ENCODE peak calls at places on chromosomes 13 and 19, in six cellular contexts. One of them, this sample, is unnamed. For H3K36me3 and H3K27me3, the result is how much of the 10 kb centered on the place peaks cover.

GRCh38 chr13:114339779-114340534 is 25.7 kb downstream of the CHAMP1 start:
- DNase-seq in neuronal stem cell: no peak
- DNase-seq in bronchial epithelial cell: peak
- DNase-seq in thoracic aorta: no peak
- DNase-seq in iPS DF 6.9: no peak
- DNase-seq in body of pancreas: peak
- DNase-seq in this sample: no peak

GRCh38 chr13:92270990-92271389 is 872.6 kb downstream of the GPC5 start:
- DNase-seq in neuronal stem cell: no peak
- DNase-seq in bronchial epithelial cell: no peak
- DNase-seq in thoracic aorta: no peak
- DNase-seq in iPS DF 6.9: no peak
- DNase-seq in body of pancreas: no peak
- DNase-seq in this sample: no peak

GRCh38 chr13:112693831-112694497 is 4.1 kb downstream of the ATP11A start:
- DNase-seq in neuronal stem cell: no peak
- DNase-seq in bronchial epithelial cell: peak
- DNase-seq in thoracic aorta: no peak
- DNase-seq in iPS DF 6.9: no peak
- DNase-seq in body of pancreas: peak
- DNase-seq in this sample: no peak

GRCh38 chr13:40692946-40693345 is 26.5 kb upstream of the FOXO1 start:
- DNase-seq in neuronal stem cell: no peak
- DNase-seq in bronchial epithelial cell: peak
- DNase-seq in thoracic aorta: no peak
- DNase-seq in iPS DF 6.9: no peak
- DNase-seq in body of pancreas: no peak
- DNase-seq in this sample: no peak

GRCh38 chr13:36850790-36851438 is 31.9 kb downstream of the RFXAP start:
- DNase-seq in neuronal stem cell: no peak
- DNase-seq in bronchial epithelial cell: no peak
- DNase-seq in thoracic aorta: no peak
- DNase-seq in iPS DF 6.9: no peak
- DNase-seq in body of pancreas: no peak
- DNase-seq in this sample: no peak

GRCh38 chr13:48156466-48156865 is 61.6 kb upstream of the MED4 start:
- DNase-seq in neuronal stem cell: no peak
- DNase-seq in bronchial epithelial cell: peak
- DNase-seq in thoracic aorta: no peak
- DNase-seq in iPS DF 6.9: no peak
- DNase-seq in body of pancreas: peak
- DNase-seq in this sample: no peak

GRCh38 chr19:17281391-17282304 is at the start of gene ANKLE1:
- DNase-seq in neuronal stem cell: no peak
- DNase-seq in bronchial epithelial cell: no peak
- DNase-seq in thoracic aorta: no peak
- DNase-seq in iPS DF 6.9: no peak
- DNase-seq in body of pancreas: no peak
- DNase-seq in this sample: peak

GRCh38 chr13:113337556-113337955 is 26.4 kb downstream of the GRTP1 start:
- DNase-seq in neuronal stem cell: no peak
- DNase-seq in bronchial epithelial cell: no peak
- DNase-seq in thoracic aorta: no peak
- DNase-seq in iPS DF 6.9: peak
- DNase-seq in body of pancreas: no peak
- DNase-seq in this sample: no peak

GRCh38 chr19:6521718-6522646 is 8.8 kb upstream of the TNFSF9 start:
- DNase-seq in neuronal stem cell: no peak
- DNase-seq in bronchial epithelial cell: no peak
- DNase-seq in thoracic aorta: no peak
- DNase-seq in iPS DF 6.9: no peak
- DNase-seq in body of pancreas: peak
- DNase-seq in this sample: peak

GRCh38 chr13:102779426-102780159 is 6.0 kb upstream of the TEX30 start:
- DNase-seq in neuronal stem cell: no peak
- DNase-seq in bronchial epithelial cell: no peak
- DNase-seq in thoracic aorta: no peak
- DNase-seq in iPS DF 6.9: no peak
- DNase-seq in body of pancreas: no peak
- DNase-seq in this sample: peak

GRCh38 chr13:65783383-65783782 is 1446.8 kb downstream of the PCDH9 start:
- DNase-seq in neuronal stem cell: no peak
- DNase-seq in bronchial epithelial cell: no peak
- DNase-seq in thoracic aorta: no peak
- DNase-seq in iPS DF 6.9: no peak
- DNase-seq in body of pancreas: no peak
- DNase-seq in this sample: no peak
- H3K36me3 ChIP-seq in neuronal stem cell: under half
- H3K36me3 ChIP-seq in bronchial epithelial cell: under half
- H3K36me3 ChIP-seq in thoracic aorta: under half
- H3K36me3 ChIP-seq in iPS DF 6.9: under half
- H3K36me3 ChIP-seq in body of pancreas: under half
- H3K36me3 ChIP-seq in this sample: under half

GRCh38 chr19:41912899-41913475 is 15.3 kb downstream of the ERFL start:
- DNase-seq in neuronal stem cell: no peak
- DNase-seq in bronchial epithelial cell: no peak
- DNase-seq in thoracic aorta: no peak
- DNase-seq in iPS DF 6.9: no peak
- DNase-seq in body of pancreas: no peak
- DNase-seq in this sample: no peak

GRCh38 chr19:41911889-41912731 is 16.1 kb downstream of the ERFL start:
- DNase-seq in neuronal stem cell: no peak
- DNase-seq in bronchial epithelial cell: no peak
- DNase-seq in thoracic aorta: no peak
- DNase-seq in iPS DF 6.9: no peak
- DNase-seq in body of pancreas: no peak
- DNase-seq in this sample: no peak

GRCh38 chr19:41910240-41910991 is 17.8 kb downstream of the ERFL start:
- DNase-seq in neuronal stem cell: no peak
- DNase-seq in bronchial epithelial cell: no peak
- DNase-seq in thoracic aorta: no peak
- DNase-seq in iPS DF 6.9: no peak
- DNase-seq in body of pancreas: no peak
- DNase-seq in this sample: no peak

GRCh38 chr19:41909706-41910105 is 18.5 kb downstream of the ERFL start:
- DNase-seq in neuronal stem cell: no peak
- DNase-seq in bronchial epithelial cell: no peak
- DNase-seq in thoracic aorta: no peak
- DNase-seq in iPS DF 6.9: no peak
- DNase-seq in body of pancreas: no peak
- DNase-seq in this sample: no peak

GRCh38 chr19:41910992-41911888 is 17.0 kb downstream of the ERFL start:
- DNase-seq in neuronal stem cell: no peak
- DNase-seq in bronchial epithelial cell: no peak
- DNase-seq in thoracic aorta: no peak
- DNase-seq in iPS DF 6.9: no peak
- DNase-seq in body of pancreas: no peak
- DNase-seq in this sample: no peak
- H3K27me3 ChIP-seq in neuronal stem cell: half or more
- H3K27me3 ChIP-seq in bronchial epithelial cell: under half
- H3K27me3 ChIP-seq in thoracic aorta: under half
- H3K27me3 ChIP-seq in iPS DF 6.9: half or more
- H3K27me3 ChIP-seq in body of pancreas: under half
- H3K27me3 ChIP-seq in this sample: under half

DNA sequence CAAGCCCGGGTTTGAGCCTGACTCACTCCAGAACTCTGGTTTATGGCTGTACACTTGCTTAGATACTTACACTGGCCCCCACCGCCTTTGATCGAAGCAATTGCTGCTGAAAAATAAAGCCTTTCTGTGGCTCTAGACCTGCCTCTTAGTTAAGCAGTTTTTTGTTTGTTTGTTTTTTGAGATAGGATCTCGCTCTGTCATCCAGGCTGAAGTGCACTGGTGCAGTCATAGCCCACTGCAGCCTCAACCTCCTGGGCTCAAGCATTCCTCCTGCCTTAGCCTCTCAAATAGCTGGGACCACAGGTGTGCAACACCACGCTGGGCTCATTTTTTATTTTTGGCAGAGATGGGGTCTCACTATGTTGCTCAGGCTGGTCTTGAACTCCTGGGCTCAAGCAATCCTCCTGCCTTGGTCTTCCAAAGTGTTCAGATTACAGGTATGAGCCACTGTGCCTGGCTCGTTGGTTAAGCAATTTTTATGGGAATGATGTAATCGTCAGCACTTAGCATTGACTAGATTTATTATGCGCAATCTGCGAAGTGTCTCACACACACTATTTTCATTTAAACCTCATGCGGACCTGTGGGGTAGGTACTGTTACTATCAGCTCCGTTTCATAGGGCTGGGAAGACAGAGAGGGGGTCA is 22.2 kb downstream of the PPP2R1A start:
- DNase-seq in neuronal stem cell: no peak
- DNase-seq in bronchial epithelial cell: no peak
- DNase-seq in thoracic aorta: no peak
- DNase-seq in iPS DF 6.9: no peak
- DNase-seq in body of pancreas: no peak
- DNase-seq in this sample: no peak
- H3K36me3 ChIP-seq in neuronal stem cell: half or more
- H3K36me3 ChIP-seq in bronchial epithelial cell: half or more
- H3K36me3 ChIP-seq in thoracic aorta: half or more
- H3K36me3 ChIP-seq in iPS DF 6.9: half or more
- H3K36me3 ChIP-seq in body of pancreas: under half
- H3K36me3 ChIP-seq in this sample: under half

DNA sequence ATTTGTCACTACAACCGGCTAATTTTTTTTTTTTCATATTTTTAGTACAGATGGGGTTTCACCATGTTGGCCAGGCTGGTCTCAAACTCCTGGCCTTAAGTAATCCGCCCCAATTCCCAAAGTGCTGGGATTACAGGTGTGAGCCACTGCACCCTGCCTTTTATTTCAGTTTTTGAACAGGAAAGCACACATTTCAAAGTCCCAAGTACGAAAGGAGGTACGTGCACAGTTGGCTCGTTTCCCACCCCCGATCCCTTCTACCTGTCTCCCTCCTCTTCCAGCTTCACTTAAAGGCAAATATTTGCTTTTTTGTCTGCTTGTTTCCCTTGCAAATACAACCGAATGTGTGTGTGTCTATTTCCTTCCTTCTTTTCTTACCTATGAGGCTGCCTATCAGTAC is 30.5 kb downstream of the ZIC5 start:
- DNase-seq in neuronal stem cell: no peak
- DNase-seq in bronchial epithelial cell: no peak
- DNase-seq in thoracic aorta: no peak
- DNase-seq in iPS DF 6.9: no peak
- DNase-seq in body of pancreas: no peak
- DNase-seq in this sample: no peak
- H3K27me3 ChIP-seq in neuronal stem cell: under half
- H3K27me3 ChIP-seq in bronchial epithelial cell: under half
- H3K27me3 ChIP-seq in thoracic aorta: under half
- H3K27me3 ChIP-seq in iPS DF 6.9: under half
- H3K27me3 ChIP-seq in body of pancreas: under half
- H3K27me3 ChIP-seq in this sample: under half

GRCh38 chr19:35720648-35721047 is 2.8 kb downstream of the KMT2B start:
- DNase-seq in neuronal stem cell: no peak
- DNase-seq in bronchial epithelial cell: no peak
- DNase-seq in thoracic aorta: no peak
- DNase-seq in iPS DF 6.9: no peak
- DNase-seq in body of pancreas: no peak
- DNase-seq in this sample: no peak

GRCh38 chr19:35718345-35719041 is 690 bp downstream of the KMT2B start:
- DNase-seq in neuronal stem cell: peak
- DNase-seq in bronchial epithelial cell: peak
- DNase-seq in thoracic aorta: no peak
- DNase-seq in iPS DF 6.9: no peak
- DNase-seq in body of pancreas: peak
- DNase-seq in this sample: peak

GRCh38 chr19:35721374-35721773 is 3.6 kb downstream of the KMT2B start:
- DNase-seq in neuronal stem cell: no peak
- DNase-seq in bronchial epithelial cell: no peak
- DNase-seq in thoracic aorta: no peak
- DNase-seq in iPS DF 6.9: no peak
- DNase-seq in body of pancreas: no peak
- DNase-seq in this sample: no peak

GRCh38 chr19:35719402-35720162 is 1.8 kb downstream of the KMT2B start:
- DNase-seq in neuronal stem cell: no peak
- DNase-seq in bronchial epithelial cell: no peak
- DNase-seq in thoracic aorta: no peak
- DNase-seq in iPS DF 6.9: no peak
- DNase-seq in body of pancreas: no peak
- DNase-seq in this sample: no peak

DNA sequence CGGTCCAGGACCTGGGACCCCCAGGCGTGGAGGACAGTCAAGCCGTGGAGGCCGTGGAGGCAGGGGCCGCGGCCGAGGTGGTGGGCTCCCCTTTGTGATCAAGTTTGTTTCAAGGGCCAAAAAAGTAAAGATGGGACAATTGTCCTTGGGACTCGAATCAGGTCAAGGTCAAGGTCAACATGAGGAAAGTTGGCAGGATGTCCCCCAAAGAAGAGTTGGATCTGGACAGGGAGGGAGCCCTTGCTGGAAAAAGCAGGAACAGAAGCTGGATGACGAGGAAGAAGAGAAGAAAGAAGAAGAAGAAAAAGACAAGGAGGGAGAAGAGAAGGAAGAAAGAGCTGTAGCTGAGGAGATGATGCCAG is 2.3 kb downstream of the KMT2B start:
- DNase-seq in neuronal stem cell: no peak
- DNase-seq in bronchial epithelial cell: no peak
- DNase-seq in thoracic aorta: no peak
- DNase-seq in iPS DF 6.9: no peak
- DNase-seq in body of pancreas: no peak
- DNase-seq in this sample: no peak
- H3K36me3 ChIP-seq in neuronal stem cell: under half
- H3K36me3 ChIP-seq in bronchial epithelial cell: under half
- H3K36me3 ChIP-seq in thoracic aorta: under half
- H3K36me3 ChIP-seq in iPS DF 6.9: under half
- H3K36me3 ChIP-seq in body of pancreas: under half
- H3K36me3 ChIP-seq in this sample: under half

DNA sequence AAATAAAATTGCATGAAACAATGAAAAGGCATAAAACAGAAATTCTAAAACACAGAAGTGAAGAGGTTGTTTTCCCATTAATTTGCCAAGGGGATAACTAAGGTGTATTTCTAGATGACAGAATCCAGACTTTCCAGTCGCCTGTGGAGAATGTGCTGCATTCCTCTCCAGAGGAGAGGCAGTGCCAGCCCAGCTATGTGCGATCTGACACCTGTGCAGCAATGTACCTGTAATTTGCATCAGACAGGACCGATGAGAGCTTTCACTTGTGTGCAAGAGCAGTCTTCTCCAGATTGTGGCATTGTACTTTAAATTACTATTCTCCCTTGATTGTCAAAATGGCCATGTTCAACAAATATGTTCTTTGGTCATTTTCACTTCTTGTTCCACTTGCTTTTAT is 1037.9 kb downstream of the EFNB2 start:
- DNase-seq in neuronal stem cell: no peak
- DNase-seq in bronchial epithelial cell: no peak
- DNase-seq in thoracic aorta: no peak
- DNase-seq in iPS DF 6.9: no peak
- DNase-seq in body of pancreas: no peak
- DNase-seq in this sample: no peak
- H3K27me3 ChIP-seq in neuronal stem cell: under half
- H3K27me3 ChIP-seq in bronchial epithelial cell: under half
- H3K27me3 ChIP-seq in thoracic aorta: under half
- H3K27me3 ChIP-seq in iPS DF 6.9: under half
- H3K27me3 ChIP-seq in body of pancreas: under half
- H3K27me3 ChIP-seq in this sample: under half

DNA sequence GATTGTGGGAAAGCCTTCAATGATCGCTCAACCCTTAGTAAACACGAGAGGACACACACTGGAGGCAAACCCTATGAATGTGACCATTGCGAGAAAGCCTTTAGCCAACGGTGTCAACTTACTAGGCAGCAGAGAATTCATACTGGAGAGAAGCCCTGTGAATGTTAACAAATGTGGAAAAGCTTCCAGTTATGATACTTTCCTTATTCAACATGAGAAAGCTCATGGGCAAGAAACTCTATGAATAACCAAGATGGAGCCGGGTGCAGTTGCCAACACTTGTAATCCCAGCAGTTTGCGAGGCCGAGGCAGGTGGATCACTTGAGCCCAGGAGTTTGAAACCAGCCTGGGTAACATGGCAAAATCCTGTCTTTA is 15.8 kb upstream of the ZNF8 start:
- DNase-seq in neuronal stem cell: no peak
- DNase-seq in bronchial epithelial cell: no peak
- DNase-seq in thoracic aorta: no peak
- DNase-seq in iPS DF 6.9: no peak
- DNase-seq in body of pancreas: no peak
- DNase-seq in this sample: no peak
- H3K36me3 ChIP-seq in neuronal stem cell: half or more
- H3K36me3 ChIP-seq in bronchial epithelial cell: under half
- H3K36me3 ChIP-seq in thoracic aorta: half or more
- H3K36me3 ChIP-seq in iPS DF 6.9: half or more
- H3K36me3 ChIP-seq in body of pancreas: under half
- H3K36me3 ChIP-seq in this sample: under half